ENCODE peak calls at places on chromosomes 16 and 17, in five cellular contexts. A is small intestine; D is activated naive CD4-positive, alpha-beta T cell treated with anti-CD3 and anti-CD28 coated beads, Interleukin-2, amount 10 ng/mL, durations not matched to agents 7 days and 5 days; E is GM03348; Y is naive thymus-derived CD8-positive, alpha-beta T cell. B is an unnamed sample.

GRCh38 chr17:45372325-45372869 is 55.6 kb upstream of the MAP3K14 start:
- DNase-seq in D (no peak), E (no peak), A (no peak), Y (no peak), B (peak; percentile 47)

GRCh38 chr16:9527976-9528375 is 436.5 kb downstream of the HAPSTR1 start:
- DNase-seq in E (no peak), D (no peak), Y (no peak), A (no peak), B (no peak)

GRCh38 chr17:63516910-63517824 is 6.0 kb upstream of the KCNH6 start:
- DNase-seq in D (no peak), A (no peak), Y (no peak), E (peak; percentile 38), B (peak; percentile 67)

GRCh38 chr17:34114174-34114573 is 140.9 kb upstream of the CCL2 start:
- DNase-seq in E (no peak), D (no peak), Y (no peak), A (no peak), B (no peak)

GRCh38 chr17:1150863-1151685 is 28.7 kb downstream of the ABR start:
- DNase-seq in A (no peak), Y (no peak), D (no peak), E (no peak), B (no peak)

GRCh38 chr16:27096375-27096774 is 29.6 kb downstream of the C16orf82 start:
- DNase-seq in E (no peak), D (no peak), A (no peak), Y (no peak), B (peak; percentile 30)

GRCh38 chr17:10019941-10020403 is 114.9 kb upstream of the RCVRN start:
- DNase-seq in E (no peak), D (no peak), Y (no peak), A (no peak), B (no peak)

GRCh38 chr16:88527186-88527936 is 42.8 kb upstream of the ZC3H18 start:
- DNase-seq in E (peak; percentile 87), Y (peak; percentile 72), D (peak; percentile 70), A (peak; percentile 72), B (peak; percentile 87)

GRCh38 chr16:68506331-68507053 is 32.6 kb upstream of the ZFP90 start:
- DNase-seq in A (no peak), D (no peak), E (peak; percentile 52), Y (no peak), B (no peak)

GRCh38 chr16:5062790-5063765 is 2.7 kb downstream of the C16orf89 start:
- DNase-seq in A (peak; percentile 17), D (no peak), E (no peak), Y (no peak), B (no peak)

GRCh38 chr17:15649861-15650391 is 30.4 kb upstream of the FBXW10B start:
- DNase-seq in D (no peak), Y (no peak), A (peak; percentile 91), E (peak; percentile 54), B (no peak)

GRCh38 chr16:67425046-67425445 is 5.9 kb upstream of the HSD11B2 start:
- DNase-seq in Y (no peak), E (no peak), A (no peak), D (no peak), B (no peak)

GRCh38 chr17:82900741-82901140 is 60.9 kb upstream of the ZNF750 start:
- DNase-seq in Y (no peak), D (no peak), A (no peak), E (peak; percentile 35), B (no peak)

GRCh38 chr16:46929378-46930332 is 43.8 kb downstream of the DNAJA2 start:
- DNase-seq in D (peak; percentile 76), A (peak; percentile 71), Y (peak; percentile 48), E (peak; percentile 92), B (peak; percentile 89)

B was measured in activated effector memory CD4-positive, alpha-beta T cell treated with anti-CD3 and anti-CD28 coated beads, Interleukin-2, amount 50 U/mL, for 16 hours.